ENCODE peak calls at places on chromosomes 7 and 10, in ten cellular contexts. O is stimulated activated CD8-positive, alpha-beta memory T cell treated with anti-CD3 and anti-CD28 coated beads, Interleukin-7, amount 100 ng/mL, for 1 hour; R is iris pigment epithelial cell; W is GM20000; P is NT2/D1; L is stimulated activated CD4-positive, alpha-beta T cell treated with anti-CD3 and anti-CD28 coated beads, TNF-alpha, amount 100 ng/mL, for 48 hours; Q is NCI-H510A treated with DMSO at 0.1 percent for 48 hours; X is left ventricle myocardium inferior; A is GM19239; D is RPMI8226. K is an unnamed sample.

GRCh38 chr7:128021361-128021760 is 9.9 kb downstream of the LRRC4 start:
- DNase-seq in O (no peak), D (no peak), W (no peak), X (no peak), P (no peak), L (no peak), Q (no peak), R (peak), A (no peak), K (no peak)

GRCh38 chr7:12630615-12630884 is 56.9 kb upstream of the ARL4A start:
- DNase-seq in P (no peak), R (no peak), O (no peak), X (no peak), L (no peak), D (no peak), Q (no peak), W (no peak), A (no peak), K (no peak)

GRCh38 chr10:78115135-78115853 is 81.6 kb downstream of the RPS24 start:
- DNase-seq in R (no peak), D (no peak), P (no peak), L (no peak), A (no peak), W (no peak), X (no peak), O (no peak), Q (no peak), K (no peak)

GRCh38 chr7:36048902-36049240 is 104.2 kb upstream of the EEPD1 start:
- DNase-seq in D (no peak), X (no peak), A (no peak), L (no peak), R (peak), P (no peak), O (no peak), Q (no peak), W (no peak), K (no peak)

GRCh38 chr10:62708569-62708968 is 96.0 kb upstream of the ADO start:
- DNase-seq in L (no peak), P (no peak), A (no peak), W (no peak), R (no peak), D (no peak), O (no peak), X (no peak), Q (no peak), K (no peak)

GRCh38 chr10:101144053-101144452 is 13.0 kb downstream of the TLX1 start:
- DNase-seq in X (no peak), A (no peak), O (no peak), Q (no peak), L (no peak), R (no peak), D (no peak), W (no peak), P (no peak), K (no peak)

GRCh38 chr10:93915603-93916002 is 21.8 kb downstream of the SLC35G1 start:
- DNase-seq in W (no peak), X (no peak), P (no peak), O (no peak), Q (peak), D (no peak), L (no peak), R (no peak), A (no peak), K (no peak)

GRCh38 chr7:134613623-134614347 is 32.9 kb upstream of the BPGM start:
- DNase-seq in Q (no peak), P (no peak), X (no peak), O (no peak), D (no peak), A (no peak), L (peak), W (no peak), R (peak), K (no peak)